ENCODE peak calls at places on chromosome 14, in nine cellular contexts. U is activated gamma-delta T cell treated with Interleukin-2 at 50 U/mL for 16 hours, C is fibroblast of mammary gland, R is Calu3, V is T47D, W is NCI-H1105, P is chondrocyte, E is activated T-cell treated with anti-CD3 and anti-CD28 coated beads for 1 hour, D is GM04504. X is an unnamed sample.

GRCh38 chr14:51554953-51555352 is 96.8 kb upstream of the FRMD6 start:
- DNase-seq in E (no peak), R (no peak), V (peak), D (peak), P (no peak), C (peak), U (no peak), W (no peak), X (no peak)

GRCh38 chr14:85085981-85086380 is 444.0 kb upstream of the FLRT2 start:
- DNase-seq in W (no peak), E (no peak), P (no peak), C (no peak), D (no peak), V (no peak), R (no peak), U (no peak), X (no peak)

GRCh38 chr14:104826197-104826857 is 25.4 kb downstream of the ZBTB42 start:
- DNase-seq in U (peak), D (peak), C (peak), R (peak), V (peak), W (peak), P (peak), E (peak), X (peak)

GRCh38 chr14:82251434-82251833 is 717.8 kb upstream of the SEL1L start:
- DNase-seq in C (no peak), E (no peak), D (no peak), P (no peak), R (no peak), V (peak), W (no peak), U (no peak), X (no peak)

GRCh38 chr14:104865631-104866441 is 768 bp downstream of the CEP170B start:
- DNase-seq in E (peak), P (no peak), W (peak), U (peak), R (peak), D (peak), C (peak), V (peak), X (peak)

GRCh38 chr14:90140956-90141316 is 79.1 kb downstream of the KCNK13 start:
- DNase-seq in C (peak), W (no peak), E (no peak), U (no peak), D (peak), R (no peak), V (no peak), P (no peak), X (no peak)

GRCh38 chr14:102390064-102390463 is 27.3 kb downstream of the TECPR2 start:
- DNase-seq in W (no peak), P (no peak), C (no peak), U (no peak), R (peak), V (no peak), E (no peak), D (no peak), X (no peak)

GRCh38 chr14:68894802-68895201 is 84.3 kb downstream of the ACTN1 start:
- DNase-seq in P (no peak), D (no peak), V (no peak), E (no peak), R (no peak), W (no peak), C (peak), U (no peak), X (no peak)

GRCh38 chr14:62269204-62269603 is 507.0 kb downstream of the SNAPC1 start:
- DNase-seq in R (no peak), P (no peak), W (no peak), V (no peak), D (no peak), U (no peak), E (no peak), C (peak), X (no peak)

GRCh38 chr14:103450423-103450822 is 65.2 kb downstream of the MARK3 start:
- DNase-seq in P (no peak), E (no peak), W (no peak), D (no peak), V (no peak), C (no peak), U (no peak), R (no peak), X (no peak)

GRCh38 chr14:98578204-98578603 is 693.8 kb downstream of the BCL11B start:
- DNase-seq in P (no peak), D (peak), V (no peak), E (no peak), C (peak), R (no peak), U (no peak), W (no peak), X (no peak)

GRCh38 chr14:35825968-35826217 is 245 bp upstream of the BRMS1L start:
- DNase-seq in V (no peak), U (no peak), C (no peak), D (no peak), P (no peak), W (no peak), E (no peak), R (no peak), X (no peak)

GRCh38 chr14:32200368-32201195 is 1.3 kb upstream of the RNU6-7 start:
- DNase-seq in C (no peak), P (no peak), V (no peak), D (no peak), W (no peak), R (no peak), E (no peak), U (no peak), X (no peak)

GRCh38 chr14:56491299-56492285 is 88.0 kb upstream of the TMEM260 start:
- DNase-seq in W (peak), U (peak), C (peak), D (no peak), V (peak), P (no peak), R (peak), E (peak), X (peak)